ENCODE peak calls at places on chromosomes 16 and 17, in five cellular contexts. X is choroid plexus epithelial cell, F is left lung, L is fibroblast of mammary gland, D is tibial artery. B is an unnamed sample.

GRCh38 chr17:67499673-67500072 is 122.6 kb downstream of the PITPNC1 start:
- DNase-seq in L (no peak), F (no peak), X (no peak), D (no peak), B (no peak)

GRCh38 chr17:9054146-9054545 is 32.8 kb downstream of the NTN1 start:
- DNase-seq in L (no peak), D (no peak), X (no peak), F (no peak), B (no peak)

GRCh38 chr17:17722081-17722905 is 41.0 kb downstream of the RAI1 start:
- DNase-seq in L (peak; percentile 60), X (peak; percentile 52), F (no peak), D (no peak), B (no peak)

GRCh38 chr17:29870836-29871430 is 59.1 kb downstream of the SSH2 start:
- DNase-seq in X (peak; percentile 43), F (no peak), D (no peak), L (no peak), B (peak; percentile 5)

GRCh38 chr17:36749493-36749892 is 148.1 kb downstream of the MRM1 start:
- DNase-seq in D (no peak), L (no peak), F (no peak), X (no peak), B (no peak)

GRCh38 chr16:57966133-57966805 is 4.7 kb downstream of the CNGB1 start:
- DNase-seq in F (no peak), D (no peak), X (peak; percentile 16), L (peak; percentile 31), B (peak; percentile 83)

GRCh38 chr17:81631482-81631881 is 5.4 kb downstream of the NPLOC4 start:
- DNase-seq in F (peak; percentile 10), X (no peak), L (no peak), D (no peak), B (no peak)

GRCh38 chr16:84020353-84020752 is 22.2 kb downstream of the SLC38A8 start:
- DNase-seq in X (no peak), D (no peak), F (peak; percentile 22), L (no peak), B (no peak)

GRCh38 chr17:49576121-49576905 is 642 bp downstream of the NXPH3 start:
- DNase-seq in F (no peak), D (peak; percentile 66), X (peak; percentile 50), L (peak; percentile 27), B (peak; percentile 26)

GRCh38 chr17:15181816-15182215 is 83.3 kb downstream of the PMP22 start:
- DNase-seq in F (no peak), D (no peak), X (no peak), L (no peak), B (no peak)

GRCh38 chr17:76270127-76270592 is 5.0 kb downstream of the UBALD2 start:
- DNase-seq in F (no peak), D (no peak), X (no peak), L (no peak), B (no peak)

GRCh38 chr16:78842950-78843349 is 743.5 kb downstream of the WWOX start:
- DNase-seq in F (no peak), L (no peak), X (no peak), D (no peak), B (no peak)

GRCh38 chr17:17300624-17301568 is 2.3 kb upstream of the NT5M start:
- DNase-seq in D (peak; percentile 42), L (peak; percentile 61), X (peak; percentile 53), F (peak; percentile 84), B (peak; percentile 37)

GRCh38 chr17:15121426-15121825 is 143.7 kb downstream of the PMP22 start:
- DNase-seq in D (no peak), F (no peak), X (peak; percentile 33), L (peak; percentile 89), B (no peak)

GRCh38 chr16:86222965-86223551 is 287.3 kb upstream of the FOXF1 start:
- DNase-seq in F (no peak), L (peak; percentile 93), X (peak; percentile 83), D (no peak), B (peak; percentile 97)

GRCh38 chr17:64635647-64636305 is 26.3 kb downstream of the SMURF2 start:
- DNase-seq in X (peak; percentile 85), D (no peak), F (no peak), L (peak; percentile 88), B (peak; percentile 92)

GRCh38 chr16:2663553-2664521 is 18.5 kb upstream of the KCTD5 start:
- DNase-seq in X (peak; percentile 7), L (peak; percentile 88), F (no peak), D (no peak), B (peak; percentile 39)

GRCh38 chr17:17508019-17508535 is 11.9 kb upstream of the RASD1 start:
- DNase-seq in X (no peak), D (no peak), F (peak; percentile 41), L (no peak), B (no peak)

GRCh38 chr16:61829631-61830030 is 206.6 kb downstream of the CDH8 start:
- DNase-seq in X (no peak), D (no peak), F (no peak), L (no peak), B (no peak)

GRCh38 chr16:19163215-19163614 is 4.8 kb upstream of the SYT17 start:
- DNase-seq in X (no peak), D (no peak), F (no peak), L (no peak), B (no peak)

GRCh38 chr16:85173077-85173980 is 61.1 kb upstream of the CIBAR2 start:
- DNase-seq in L (peak; percentile 95), F (no peak), X (peak; percentile 85), D (no peak), B (peak; percentile 79)

GRCh38 chr16:50093607-50094570 is 28.1 kb downstream of the HEATR3 start:
- DNase-seq in D (peak; percentile 77), X (peak; percentile 79), L (peak; percentile 94), F (peak; percentile 44), B (no peak)

GRCh38 chr17:6343191-6343590 is 91.7 kb downstream of the AIPL1 start:
- DNase-seq in F (no peak), D (no peak), L (no peak), X (no peak), B (no peak)

GRCh38 chr16:23081675-23082119 is 67.6 kb downstream of the USP31 start:
- DNase-seq in D (no peak), F (no peak), X (peak; percentile 44), L (peak; percentile 86), B (peak; percentile 76)

DNA sequence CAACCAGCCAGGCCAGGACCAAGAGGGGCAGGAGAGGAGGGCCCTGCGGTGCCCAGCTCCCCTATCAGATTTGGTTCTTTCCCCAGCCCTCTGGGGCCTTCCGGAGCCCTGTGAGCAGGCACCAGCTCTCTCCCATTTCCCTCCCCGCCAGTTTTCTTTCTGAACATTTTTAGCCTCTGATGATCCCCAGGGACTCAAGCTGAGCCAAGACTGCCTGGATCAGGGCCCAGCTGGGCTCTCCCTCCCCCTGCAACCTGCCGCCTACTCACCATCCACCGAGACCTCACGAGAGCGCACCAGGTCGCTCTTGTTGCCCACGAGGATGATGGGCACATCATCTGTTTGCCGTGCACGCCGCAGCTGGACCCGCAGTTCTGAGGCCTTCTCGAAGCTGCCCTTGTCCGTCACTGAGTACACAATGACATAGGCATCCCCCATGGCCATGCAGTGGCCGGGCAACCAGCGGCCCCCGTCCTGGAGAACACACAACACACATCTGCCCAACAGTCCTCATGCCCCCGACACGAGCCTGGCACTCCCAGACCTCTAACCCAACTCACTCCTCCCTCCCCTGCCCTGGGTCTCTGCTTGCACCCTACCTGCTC is 2.0 kb downstream of the RRAD start:
- DNase-seq in X (peak; percentile 78), D (peak; percentile 66), L (peak; percentile 77), F (peak; percentile 57), B (peak; percentile 77)
- H3K4me3 ChIP-seq in X (no peak overlapping the region), D (peak overlapping the region; percentile 91), L (no peak overlapping the region), F (peak overlapping the region; percentile 45), B (no peak overlapping the region)

DNA sequence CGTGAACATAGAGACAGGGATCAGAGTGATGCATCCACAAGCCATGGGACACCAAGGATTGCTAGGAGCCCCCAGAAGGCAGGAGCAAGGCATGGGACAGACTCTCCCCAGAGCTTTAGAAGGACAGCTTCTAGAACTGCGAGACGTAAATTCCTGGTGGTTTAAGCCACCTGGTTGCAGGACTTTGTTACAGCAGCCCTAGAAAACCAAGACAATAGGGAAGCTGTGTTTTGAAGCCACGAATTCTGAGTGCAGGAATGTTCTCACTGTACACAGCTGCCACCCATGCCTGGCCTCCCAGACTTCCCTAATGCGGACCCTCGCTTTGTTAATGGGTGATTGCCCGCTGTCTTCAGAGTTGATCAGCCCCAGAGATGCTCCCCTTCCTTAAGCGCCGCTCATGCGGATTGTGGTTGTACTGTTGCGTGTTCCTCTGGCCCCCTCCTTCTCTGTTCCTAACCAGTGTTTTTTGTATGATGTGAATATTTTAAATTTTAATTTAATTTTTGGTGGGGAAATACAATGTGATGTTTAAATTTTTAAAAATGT is 177.1 kb downstream of the MSI2 start:
- DNase-seq in F (no peak), D (no peak), X (no peak), L (no peak), B (no peak)
- TF ChIP-seq CTCF in F (no peak), D (no peak), X (no peak), L (no peak), B (no peak)

GRCh38 chr17:77666881-77667395 is 291.6 kb upstream of the TNRC6C start:
- DNase-seq in X (no peak), L (no peak), D (no peak), F (no peak), B (no peak)
- H3K4me3 ChIP-seq in X (no peak overlapping the region), L (no peak overlapping the region), D (no peak overlapping the region), F (no peak overlapping the region), B (no peak overlapping the region)

GRCh38 chr16:27238016-27238587 is 30.5 kb downstream of the NSMCE1 start:
- DNase-seq in X (no peak), L (no peak), D (peak; percentile 62), F (no peak), B (no peak)
- TF ChIP-seq CTCF in X (no peak), L (no peak), D (no peak), F (no peak), B (no peak)

DNA sequence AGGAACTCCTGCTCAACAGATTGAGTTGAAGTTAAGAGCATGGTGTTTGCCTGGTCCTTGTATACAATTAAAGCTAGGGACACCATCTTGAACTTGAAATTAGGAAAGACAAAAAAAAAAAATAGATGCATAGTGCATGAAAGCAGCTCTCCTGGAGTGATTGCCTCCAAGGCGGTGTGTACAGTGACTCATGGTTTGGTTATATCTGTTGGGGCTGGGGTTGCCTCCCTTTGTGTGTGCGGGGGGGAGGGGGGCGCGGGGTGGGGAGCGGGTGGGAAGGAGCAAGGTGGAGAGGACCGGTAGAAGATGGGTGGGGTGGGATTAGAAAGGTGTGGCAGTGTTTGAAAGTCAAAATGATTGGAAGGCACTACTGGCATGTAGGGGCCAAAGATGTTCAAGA is 3.4 kb downstream of the TMED6 start:
- DNase-seq in L (no peak), F (no peak), X (no peak), D (no peak), B (no peak)
- H3K4me3 ChIP-seq in L (no peak overlapping the region), F (no peak overlapping the region), X (no peak overlapping the region), D (no peak overlapping the region), B (no peak overlapping the region)

GRCh38 chr17:44205962-44206824 is 6.5 kb upstream of the ATXN7L3 start:
- DNase-seq in L (no peak), F (no peak), X (no peak), D (no peak), B (no peak)
- TF ChIP-seq CTCF in L (peak; percentile 19), F (no peak), X (peak; percentile 45), D (no peak), B (peak; percentile 24)